ENCODE peak calls at places on chromosomes 13 and 19, in five cellular contexts. T, E, F, L and Y are unnamed samples. For H3K4me1, the result is how much of the 10 kb centered on the place peaks cover.

GRCh38 chr13:26219726-26220125 is 2.4 kb downstream of the RNF6 start:
- DNase-seq in T (no peak), E (no peak), F (no peak), L (peak), Y (no peak)

GRCh38 chr19:30784850-30785459 is 412.8 kb downstream of the ZNF536 start:
- DNase-seq in T (no peak), E (peak), F (peak), L (peak), Y (peak)

GRCh38 chr13:27172495-27172842 is 858 bp upstream of the USP12 start:
- DNase-seq in T (no peak), E (no peak), F (no peak), L (peak), Y (peak)

GRCh38 chr19:40217921-40218890 is at the start of gene TTC9B:
- DNase-seq in T (no peak), E (peak), F (no peak), L (no peak), Y (no peak)

GRCh38 chr13:68304287-68304893 is 1074.3 kb upstream of the PCDH9 start:
- DNase-seq in T (no peak), E (peak), F (no peak), L (no peak), Y (peak)

GRCh38 chr19:3387645-3388589 is 21.5 kb downstream of the NFIC start:
- DNase-seq in T (peak), E (peak), F (peak), L (peak), Y (no peak)

GRCh38 chr13:93723316-93723715 is 496.7 kb downstream of the GPC6 start:
- DNase-seq in T (no peak), E (no peak), F (no peak), L (peak), Y (no peak)

GRCh38 chr13:113656831-113657671 is 947 bp downstream of the ATP4B start:
- DNase-seq in T (peak), E (no peak), F (no peak), L (no peak), Y (no peak)

GRCh38 chr13:113552786-113553540 is 31.6 kb upstream of the TFDP1 start:
- DNase-seq in T (peak), E (no peak), F (peak), L (no peak), Y (no peak)

GRCh38 chr13:79451500-79451962 is 29.4 kb upstream of the NDFIP2 start:
- DNase-seq in T (no peak), E (peak), F (no peak), L (peak), Y (peak)

DNA sequence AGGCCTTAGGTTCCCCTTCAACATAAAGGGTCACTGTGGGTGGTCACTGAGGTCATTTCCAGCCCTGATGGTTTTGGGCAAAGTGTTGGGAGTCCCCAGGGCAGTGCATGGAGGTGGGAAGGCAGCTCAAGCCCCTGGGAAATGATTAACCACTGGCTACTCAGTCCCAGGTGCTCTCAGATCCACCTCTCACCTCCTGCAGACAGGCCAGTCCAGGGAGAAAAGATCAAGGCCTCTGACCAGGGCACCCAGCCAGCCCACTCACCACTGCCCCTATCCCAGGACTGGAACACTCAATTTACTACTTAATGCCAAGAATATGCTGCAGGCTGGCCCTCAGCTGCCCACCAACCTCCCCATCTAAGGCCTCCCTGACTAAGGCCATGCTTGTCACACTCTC is 1307.9 kb downstream of the UQCRFS1 start:
- DNase-seq in T (no peak), E (no peak), F (no peak), L (no peak), Y (no peak)
- H3K4me1 ChIP-seq in T (under half), E (under half), F (under half), L (under half), Y (under half)

DNA sequence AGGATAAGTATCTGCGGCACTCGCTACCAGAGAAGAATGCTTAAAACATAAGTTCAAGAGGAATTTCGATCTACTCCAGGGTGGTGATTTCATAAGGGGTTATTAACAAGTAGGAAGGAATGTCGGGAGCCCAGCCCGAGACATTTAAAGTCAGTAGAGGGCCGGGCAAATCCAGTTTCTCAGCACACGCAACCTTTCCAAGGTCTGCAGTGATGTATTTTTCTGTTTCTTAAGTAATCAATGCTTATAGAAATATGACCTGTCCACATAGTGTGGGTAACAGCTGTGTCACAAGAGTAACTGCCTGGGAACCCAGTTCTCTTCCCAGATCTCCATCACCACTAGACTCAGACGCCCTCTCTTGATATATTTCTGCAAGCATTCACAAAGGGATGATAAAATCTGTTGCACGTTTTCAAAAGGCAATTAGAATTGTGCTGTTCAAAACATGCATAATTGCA is 525.9 kb downstream of the MYO16 start:
- DNase-seq in T (no peak), E (no peak), F (no peak), L (peak), Y (no peak)
- H3K4me3 ChIP-seq in T (no peak), E (no peak), F (no peak), L (no peak), Y (no peak)

GRCh38 chr19:15317392-15318011 is 14.8 kb downstream of the BRD4 start:
- DNase-seq in T (no peak), E (no peak), F (no peak), L (peak), Y (no peak)
- H3K27ac ChIP-seq in T (peak), E (peak), F (no peak), L (peak), Y (no peak)

GRCh38 chr13:38635030-38635429 is 51.8 kb upstream of the FREM2 start:
- DNase-seq in T (no peak), E (no peak), F (no peak), L (no peak), Y (peak)

GRCh38 chr13:38636106-38636505 is 50.8 kb upstream of the FREM2 start:
- DNase-seq in T (no peak), E (no peak), F (no peak), L (no peak), Y (no peak)

GRCh38 chr13:38637576-38637975 is 49.3 kb upstream of the FREM2 start:
- DNase-seq in T (no peak), E (no peak), F (no peak), L (no peak), Y (no peak)

GRCh38 chr13:38641164-38641948 is 45.5 kb upstream of the FREM2 start:
- DNase-seq in T (no peak), E (no peak), F (no peak), L (no peak), Y (no peak)

DNA sequence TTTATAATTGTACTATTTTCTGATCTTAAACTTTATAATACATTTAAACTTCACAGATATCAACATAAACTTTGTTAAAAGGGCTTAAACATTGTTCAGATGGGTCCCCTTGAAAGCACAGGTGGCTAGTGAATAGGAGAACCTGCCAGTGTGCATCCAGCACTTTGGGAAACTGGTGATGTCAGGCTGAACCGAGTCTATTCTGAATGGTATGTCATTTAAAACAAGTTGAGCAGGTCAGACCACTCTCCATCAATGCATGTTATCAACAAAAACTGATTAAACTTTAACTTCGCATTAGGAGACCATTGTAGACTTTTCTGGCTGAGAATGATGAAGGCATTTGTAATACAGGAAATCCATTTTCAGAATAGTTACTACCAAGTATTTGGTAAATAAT is 50.1 kb upstream of the FREM2 start:
- DNase-seq in T (no peak), E (peak), F (no peak), L (no peak), Y (no peak)
- H3K4me1 ChIP-seq in T (under half), E (under half), F (under half), L (under half), Y (under half)

DNA sequence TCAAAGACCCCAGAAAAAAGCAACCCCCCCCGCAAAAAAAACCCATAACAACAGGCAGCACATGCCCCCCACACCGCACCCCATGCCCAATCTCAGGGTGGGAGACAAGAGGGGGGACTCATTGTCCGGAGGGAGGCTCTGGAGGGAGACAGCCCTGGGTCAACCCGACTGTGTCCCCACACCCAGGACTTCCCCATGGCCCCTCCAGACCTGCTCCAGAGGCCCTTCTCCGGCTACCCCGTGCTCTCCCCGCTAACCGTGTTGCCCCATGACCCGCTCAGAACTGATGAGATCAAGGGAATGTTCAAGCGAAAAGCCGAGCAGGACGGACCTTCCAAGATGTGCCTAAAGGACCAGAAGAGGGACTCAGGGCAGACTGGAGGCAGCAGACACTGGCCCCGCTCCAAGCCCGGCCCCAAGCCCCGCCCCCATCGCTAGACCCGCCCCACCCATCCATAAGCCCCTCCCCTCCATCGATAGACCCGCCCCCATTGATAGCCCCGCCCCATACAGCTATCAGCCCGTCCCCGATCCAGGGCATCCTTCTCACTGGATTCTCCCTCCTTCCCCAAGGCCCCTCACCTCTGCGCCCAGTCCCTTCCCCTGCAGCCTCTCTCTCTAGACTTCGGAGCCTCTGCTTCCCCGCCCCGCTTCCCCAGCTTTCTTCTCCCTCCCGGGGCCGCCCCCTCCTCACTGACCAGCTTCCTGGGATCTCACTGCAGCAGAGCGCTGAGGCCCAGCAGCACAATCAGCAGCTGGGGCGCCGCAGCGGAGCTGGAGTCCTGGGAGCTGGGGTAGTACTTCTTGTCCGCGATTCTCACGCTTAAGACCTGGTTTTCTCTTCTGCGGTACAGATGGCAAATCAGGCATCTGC is 2.2 kb downstream of the BST2 start:
- DNase-seq in T (peak), E (peak), F (peak), L (no peak), Y (peak)
- H3K4me3 ChIP-seq in T (no peak), E (no peak), F (peak), L (no peak), Y (no peak)

DNA sequence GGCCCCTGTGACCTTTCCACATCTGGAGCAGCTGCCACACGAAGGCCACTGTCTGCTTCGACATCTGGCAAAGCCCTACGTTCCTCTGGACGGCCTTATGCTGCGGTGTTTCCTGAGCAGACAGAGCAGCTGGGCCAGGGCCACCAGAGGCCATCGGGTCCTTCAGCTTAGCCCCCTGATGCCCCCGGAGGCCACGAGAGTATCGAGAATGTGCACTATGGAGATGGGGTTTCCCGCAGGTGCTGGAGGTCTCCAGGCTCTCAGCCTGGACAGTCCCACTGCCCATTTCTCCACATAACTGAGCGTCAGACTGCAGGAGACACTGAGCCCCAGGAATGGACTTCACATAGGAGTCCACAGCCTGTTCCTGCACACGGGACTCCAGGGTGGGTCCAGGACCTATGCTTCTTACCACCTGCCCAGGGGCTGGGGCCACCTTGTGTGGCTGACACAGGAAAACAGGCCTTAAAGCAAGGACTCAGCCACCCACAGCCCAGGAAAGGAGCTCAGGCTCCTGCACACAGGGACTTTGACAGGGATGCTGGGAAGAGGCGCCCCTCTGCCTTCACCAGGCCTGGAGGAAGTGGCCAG is 80.7 kb downstream of the SLC7A1 start:
- DNase-seq in T (no peak), E (no peak), F (no peak), L (no peak), Y (no peak)
- H3K27ac ChIP-seq in T (no peak), E (no peak), F (no peak), L (no peak), Y (no peak)

GRCh38 chr13:73779881-73780280 is 354.3 kb downstream of the KLF12 start:
- DNase-seq in T (no peak), E (no peak), F (no peak), L (peak), Y (no peak)

GRCh38 chr13:73772449-73773186 is 361.6 kb downstream of the KLF12 start:
- DNase-seq in T (no peak), E (no peak), F (no peak), L (no peak), Y (no peak)

GRCh38 chr13:73777134-73777533 is 357.1 kb downstream of the KLF12 start:
- DNase-seq in T (no peak), E (no peak), F (no peak), L (no peak), Y (no peak)

GRCh38 chr13:73778242-73778864 is 355.9 kb downstream of the KLF12 start:
- DNase-seq in T (no peak), E (peak), F (no peak), L (no peak), Y (no peak)

GRCh38 chr13:73776137-73776785 is 357.9 kb downstream of the KLF12 start:
- DNase-seq in T (no peak), E (no peak), F (no peak), L (peak), Y (no peak)
- H3K4me1 ChIP-seq in T (under half), E (under half), F (under half), L (under half), Y (under half)